ENCODE peak calls at places on chromosomes 11 and 22, in eight cellular contexts. One of them, this sample, is unnamed.

GRCh38 chr22:45072322-45072903 is 62.6 kb upstream of the PHF21B start:
- DNase-seq in left ventricle myocardium inferior: no peak
- DNase-seq in effector memory CD4-positive, alpha-beta T cell: no peak
- DNase-seq in CD4-positive, alpha-beta memory T cell: no peak
- DNase-seq in heart right ventricle: no peak
- DNase-seq in right atrium auricular region: no peak
- DNase-seq in psoas muscle: no peak
- DNase-seq in vagina: no peak
- DNase-seq in this sample: no peak

GRCh38 chr11:4454031-4454430 is 4.9 kb downstream of the OR52K2 start:
- DNase-seq in psoas muscle: no peak
- DNase-seq in left ventricle myocardium inferior: no peak
- DNase-seq in right atrium auricular region: no peak
- DNase-seq in heart right ventricle: no peak
- DNase-seq in effector memory CD4-positive, alpha-beta T cell: no peak
- DNase-seq in vagina: no peak
- DNase-seq in CD4-positive, alpha-beta memory T cell: no peak
- DNase-seq in this sample: no peak

GRCh38 chr11:106457727-106458126 is 380.3 kb downstream of the AASDHPPT start:
- DNase-seq in heart right ventricle: no peak
- DNase-seq in left ventricle myocardium inferior: no peak
- DNase-seq in vagina: no peak
- DNase-seq in effector memory CD4-positive, alpha-beta T cell: no peak
- DNase-seq in psoas muscle: no peak
- DNase-seq in right atrium auricular region: no peak
- DNase-seq in CD4-positive, alpha-beta memory T cell: no peak
- DNase-seq in this sample: no peak

GRCh38 chr11:35418282-35418846 is 994 bp downstream of the SLC1A2 start:
- DNase-seq in psoas muscle: no peak
- DNase-seq in heart right ventricle: no peak
- DNase-seq in left ventricle myocardium inferior: no peak
- DNase-seq in right atrium auricular region: no peak
- DNase-seq in CD4-positive, alpha-beta memory T cell: no peak
- DNase-seq in vagina: no peak
- DNase-seq in effector memory CD4-positive, alpha-beta T cell: no peak
- DNase-seq in this sample: no peak

GRCh38 chr22:48953830-48954229 is 873.8 kb downstream of the BRD1 start:
- DNase-seq in vagina: peak; percentile 54
- DNase-seq in psoas muscle: no peak
- DNase-seq in effector memory CD4-positive, alpha-beta T cell: no peak
- DNase-seq in heart right ventricle: no peak
- DNase-seq in left ventricle myocardium inferior: no peak
- DNase-seq in right atrium auricular region: peak; percentile 16
- DNase-seq in CD4-positive, alpha-beta memory T cell: no peak
- DNase-seq in this sample: no peak

GRCh38 chr22:43262990-43263644 is 76.2 kb upstream of the TTLL12 start:
- DNase-seq in heart right ventricle: no peak
- DNase-seq in psoas muscle: no peak
- DNase-seq in CD4-positive, alpha-beta memory T cell: peak; percentile 25
- DNase-seq in vagina: no peak
- DNase-seq in left ventricle myocardium inferior: peak; percentile 27
- DNase-seq in effector memory CD4-positive, alpha-beta T cell: peak; percentile 31
- DNase-seq in right atrium auricular region: no peak
- DNase-seq in this sample: peak; percentile 22

GRCh38 chr11:45405916-45406670 is 120.0 kb upstream of the SYT13 start:
- DNase-seq in vagina: no peak
- DNase-seq in right atrium auricular region: no peak
- DNase-seq in CD4-positive, alpha-beta memory T cell: no peak
- DNase-seq in left ventricle myocardium inferior: no peak
- DNase-seq in effector memory CD4-positive, alpha-beta T cell: no peak
- DNase-seq in heart right ventricle: no peak
- DNase-seq in psoas muscle: no peak
- DNase-seq in this sample: no peak

GRCh38 chr11:9758676-9759518 is 95.0 kb downstream of the SWAP70 start:
- DNase-seq in effector memory CD4-positive, alpha-beta T cell: peak; percentile 32
- DNase-seq in CD4-positive, alpha-beta memory T cell: peak; percentile 29
- DNase-seq in right atrium auricular region: peak; percentile 88
- DNase-seq in heart right ventricle: peak; percentile 89
- DNase-seq in psoas muscle: peak; percentile 92
- DNase-seq in left ventricle myocardium inferior: peak; percentile 90
- DNase-seq in vagina: no peak
- DNase-seq in this sample: peak; percentile 38

GRCh38 chr11:94658386-94658785 is 91.2 kb downstream of the PIWIL4 start:
- DNase-seq in effector memory CD4-positive, alpha-beta T cell: no peak
- DNase-seq in psoas muscle: no peak
- DNase-seq in right atrium auricular region: no peak
- DNase-seq in left ventricle myocardium inferior: peak; percentile 37
- DNase-seq in CD4-positive, alpha-beta memory T cell: no peak
- DNase-seq in heart right ventricle: peak; percentile 31
- DNase-seq in vagina: no peak
- DNase-seq in this sample: no peak

GRCh38 chr11:113896156-113896879 is 8.3 kb upstream of the HTR3B start:
- DNase-seq in right atrium auricular region: peak; percentile 66
- DNase-seq in left ventricle myocardium inferior: no peak
- DNase-seq in CD4-positive, alpha-beta memory T cell: no peak
- DNase-seq in heart right ventricle: no peak
- DNase-seq in vagina: no peak
- DNase-seq in effector memory CD4-positive, alpha-beta T cell: no peak
- DNase-seq in psoas muscle: no peak
- DNase-seq in this sample: peak; percentile 45

GRCh38 chr11:125918140-125918840 is 14.0 kb downstream of the DDX25 start:
- DNase-seq in CD4-positive, alpha-beta memory T cell: no peak
- DNase-seq in effector memory CD4-positive, alpha-beta T cell: no peak
- DNase-seq in vagina: peak; percentile 77
- DNase-seq in right atrium auricular region: no peak
- DNase-seq in heart right ventricle: no peak
- DNase-seq in left ventricle myocardium inferior: no peak
- DNase-seq in psoas muscle: no peak
- DNase-seq in this sample: no peak
- H3K27me3 ChIP-seq in CD4-positive, alpha-beta memory T cell: no peaks in the 10 kb centered on the region
- H3K27me3 ChIP-seq in effector memory CD4-positive, alpha-beta T cell: no peaks in the 10 kb centered on the region
- H3K27me3 ChIP-seq in vagina: no peaks in the 10 kb centered on the region
- H3K27me3 ChIP-seq in right atrium auricular region: no peaks in the 10 kb centered on the region
- H3K27me3 ChIP-seq in heart right ventricle: peaks cover 28% of the 10 kb centered on the region
- H3K27me3 ChIP-seq in left ventricle myocardium inferior: peaks cover 64% of the 10 kb centered on the region
- H3K27me3 ChIP-seq in psoas muscle: no peaks in the 10 kb centered on the region
- H3K27me3 ChIP-seq in this sample: peaks cover 20% of the 10 kb centered on the region

DNA sequence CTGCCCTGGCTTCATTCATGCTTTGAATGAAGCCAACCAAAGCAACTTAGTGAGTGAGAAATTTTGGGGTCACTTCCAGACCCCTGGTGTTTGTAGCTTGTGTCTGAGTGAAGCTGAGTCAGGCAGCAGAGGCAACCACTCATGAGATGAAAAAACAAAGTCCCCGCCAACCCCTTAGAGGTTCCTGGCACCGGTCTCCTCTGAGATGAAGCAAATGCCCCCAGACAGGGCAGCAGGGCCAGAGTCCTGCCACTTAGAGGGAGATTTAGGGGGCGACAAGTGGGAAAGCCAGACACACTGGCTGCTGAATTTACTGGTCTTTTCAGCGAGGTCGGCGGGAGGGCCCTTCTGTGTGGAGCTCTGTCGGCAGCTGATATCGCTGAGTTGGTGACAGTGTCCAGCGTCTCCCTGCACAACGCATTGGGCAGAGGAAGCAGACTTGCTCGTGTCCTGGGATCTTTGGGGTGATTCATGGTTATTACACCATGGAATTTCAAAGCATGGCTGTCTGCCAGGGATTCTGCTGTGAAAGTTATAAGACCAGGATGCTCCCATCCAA is 482.6 kb downstream of the MIAT start:
- DNase-seq in vagina: no peak
- DNase-seq in CD4-positive, alpha-beta memory T cell: no peak
- DNase-seq in left ventricle myocardium inferior: no peak
- DNase-seq in right atrium auricular region: peak; percentile 78
- DNase-seq in heart right ventricle: no peak
- DNase-seq in effector memory CD4-positive, alpha-beta T cell: no peak
- DNase-seq in psoas muscle: no peak
- DNase-seq in this sample: no peak
- H3K4me1 ChIP-seq in vagina: peaks cover 1% of the 10 kb centered on the region
- H3K4me1 ChIP-seq in CD4-positive, alpha-beta memory T cell: no peaks in the 10 kb centered on the region
- H3K4me1 ChIP-seq in left ventricle myocardium inferior: no peaks in the 10 kb centered on the region
- H3K4me1 ChIP-seq in right atrium auricular region: no peaks in the 10 kb centered on the region
- H3K4me1 ChIP-seq in heart right ventricle: no peaks in the 10 kb centered on the region
- H3K4me1 ChIP-seq in effector memory CD4-positive, alpha-beta T cell: no peaks in the 10 kb centered on the region
- H3K4me1 ChIP-seq in psoas muscle: no peaks in the 10 kb centered on the region
- H3K4me1 ChIP-seq in this sample: no peaks in the 10 kb centered on the region

GRCh38 chr22:30266445-30267381 is at the start of gene OSM:
- DNase-seq in left ventricle myocardium inferior: peak; percentile 66
- DNase-seq in psoas muscle: peak; percentile 83
- DNase-seq in right atrium auricular region: peak; percentile 71
- DNase-seq in heart right ventricle: peak; percentile 70
- DNase-seq in vagina: no peak
- DNase-seq in effector memory CD4-positive, alpha-beta T cell: peak; percentile 66
- DNase-seq in CD4-positive, alpha-beta memory T cell: peak; percentile 71
- DNase-seq in this sample: peak; percentile 94
- H3K4me3 ChIP-seq in left ventricle myocardium inferior: peak within 1 kb of the TSS; percentile 44
- H3K4me3 ChIP-seq in psoas muscle: peak within 1 kb of the TSS; percentile 43
- H3K4me3 ChIP-seq in right atrium auricular region: peak within 1 kb of the TSS; percentile 26
- H3K4me3 ChIP-seq in heart right ventricle: peak within 1 kb of the TSS; percentile 64
- H3K4me3 ChIP-seq in vagina: peak within 1 kb of the TSS; percentile 28
- H3K4me3 ChIP-seq in effector memory CD4-positive, alpha-beta T cell: peak within 1 kb of the TSS; percentile 67
- H3K4me3 ChIP-seq in CD4-positive, alpha-beta memory T cell: peak within 1 kb of the TSS; percentile 85
- H3K4me3 ChIP-seq in this sample: peak within 1 kb of the TSS; percentile 83

DNA sequence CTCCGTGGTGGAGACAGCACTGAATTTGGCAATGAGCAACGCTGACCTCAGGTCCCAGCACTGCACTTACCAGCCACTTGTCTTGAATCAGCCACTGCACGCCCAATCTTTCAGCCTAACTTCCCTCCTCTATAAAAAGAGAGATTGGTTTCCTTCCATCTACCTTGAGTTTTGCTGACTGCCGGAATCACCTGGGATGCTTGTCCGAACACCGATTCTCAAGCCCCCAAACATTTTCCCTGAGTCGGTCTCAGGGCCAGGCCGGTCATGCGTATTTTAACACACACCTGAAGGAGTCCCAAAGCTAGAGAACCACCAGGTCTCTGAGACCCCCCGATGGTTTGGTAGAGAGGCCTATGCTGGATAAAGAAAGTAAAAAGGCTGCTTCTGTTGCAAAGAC is 131.5 kb downstream of the SPATA19 start:
- DNase-seq in vagina: peak; percentile 58
- DNase-seq in left ventricle myocardium inferior: no peak
- DNase-seq in effector memory CD4-positive, alpha-beta T cell: no peak
- DNase-seq in CD4-positive, alpha-beta memory T cell: no peak
- DNase-seq in heart right ventricle: no peak
- DNase-seq in psoas muscle: no peak
- DNase-seq in right atrium auricular region: no peak
- DNase-seq in this sample: no peak
- H3K27me3 ChIP-seq in vagina: no peaks in the 10 kb centered on the region
- H3K27me3 ChIP-seq in left ventricle myocardium inferior: peaks cover 9% of the 10 kb centered on the region
- H3K27me3 ChIP-seq in effector memory CD4-positive, alpha-beta T cell: no peaks in the 10 kb centered on the region
- H3K27me3 ChIP-seq in CD4-positive, alpha-beta memory T cell: no peaks in the 10 kb centered on the region
- H3K27me3 ChIP-seq in heart right ventricle: peaks cover 11% of the 10 kb centered on the region
- H3K27me3 ChIP-seq in psoas muscle: peaks cover 2% of the 10 kb centered on the region
- H3K27me3 ChIP-seq in right atrium auricular region: no peaks in the 10 kb centered on the region
- H3K27me3 ChIP-seq in this sample: no peaks in the 10 kb centered on the region

GRCh38 chr22:37559901-37560681 is at the start of gene CDC42EP1:
- DNase-seq in effector memory CD4-positive, alpha-beta T cell: no peak
- DNase-seq in psoas muscle: peak; percentile 75
- DNase-seq in left ventricle myocardium inferior: peak; percentile 65
- DNase-seq in right atrium auricular region: no peak
- DNase-seq in heart right ventricle: peak; percentile 72
- DNase-seq in CD4-positive, alpha-beta memory T cell: no peak
- DNase-seq in vagina: no peak
- DNase-seq in this sample: no peak
- H3K4me1 ChIP-seq in effector memory CD4-positive, alpha-beta T cell: peaks cover 22% of the 10 kb centered on the region
- H3K4me1 ChIP-seq in psoas muscle: peaks cover 19% of the 10 kb centered on the region
- H3K4me1 ChIP-seq in left ventricle myocardium inferior: peaks cover 85% of the 10 kb centered on the region
- H3K4me1 ChIP-seq in right atrium auricular region: peaks cover 69% of the 10 kb centered on the region
- H3K4me1 ChIP-seq in heart right ventricle: peaks cover 81% of the 10 kb centered on the region
- H3K4me1 ChIP-seq in CD4-positive, alpha-beta memory T cell: peaks cover 18% of the 10 kb centered on the region
- H3K4me1 ChIP-seq in vagina: peaks cover 62% of the 10 kb centered on the region
- H3K4me1 ChIP-seq in this sample: peaks cover 18% of the 10 kb centered on the region

GRCh38 chr11:57324154-57324885 is 432 bp downstream of the TNKS1BP1 start:
- DNase-seq in psoas muscle: peak; percentile 80
- DNase-seq in effector memory CD4-positive, alpha-beta T cell: no peak
- DNase-seq in vagina: no peak
- DNase-seq in left ventricle myocardium inferior: peak; percentile 53
- DNase-seq in heart right ventricle: peak; percentile 54
- DNase-seq in CD4-positive, alpha-beta memory T cell: no peak
- DNase-seq in right atrium auricular region: no peak
- DNase-seq in this sample: no peak

GRCh38 chr11:57323503-57324153 is 1.1 kb downstream of the TNKS1BP1 start:
- DNase-seq in heart right ventricle: no peak
- DNase-seq in left ventricle myocardium inferior: no peak
- DNase-seq in psoas muscle: peak; percentile 61
- DNase-seq in vagina: no peak
- DNase-seq in effector memory CD4-positive, alpha-beta T cell: no peak
- DNase-seq in right atrium auricular region: no peak
- DNase-seq in CD4-positive, alpha-beta memory T cell: no peak
- DNase-seq in this sample: no peak

GRCh38 chr11:57321996-57322880 is 2.5 kb downstream of the TNKS1BP1 start:
- DNase-seq in right atrium auricular region: peak; percentile 95
- DNase-seq in vagina: peak; percentile 99
- DNase-seq in effector memory CD4-positive, alpha-beta T cell: no peak
- DNase-seq in CD4-positive, alpha-beta memory T cell: no peak
- DNase-seq in psoas muscle: peak; percentile 94
- DNase-seq in heart right ventricle: peak; percentile 87
- DNase-seq in left ventricle myocardium inferior: peak; percentile 89
- DNase-seq in this sample: no peak

GRCh38 chr11:57321388-57321995 is 3.3 kb downstream of the TNKS1BP1 start:
- DNase-seq in vagina: no peak
- DNase-seq in psoas muscle: peak; percentile 63
- DNase-seq in effector memory CD4-positive, alpha-beta T cell: no peak
- DNase-seq in heart right ventricle: no peak
- DNase-seq in left ventricle myocardium inferior: no peak
- DNase-seq in CD4-positive, alpha-beta memory T cell: no peak
- DNase-seq in right atrium auricular region: no peak
- DNase-seq in this sample: no peak

DNA sequence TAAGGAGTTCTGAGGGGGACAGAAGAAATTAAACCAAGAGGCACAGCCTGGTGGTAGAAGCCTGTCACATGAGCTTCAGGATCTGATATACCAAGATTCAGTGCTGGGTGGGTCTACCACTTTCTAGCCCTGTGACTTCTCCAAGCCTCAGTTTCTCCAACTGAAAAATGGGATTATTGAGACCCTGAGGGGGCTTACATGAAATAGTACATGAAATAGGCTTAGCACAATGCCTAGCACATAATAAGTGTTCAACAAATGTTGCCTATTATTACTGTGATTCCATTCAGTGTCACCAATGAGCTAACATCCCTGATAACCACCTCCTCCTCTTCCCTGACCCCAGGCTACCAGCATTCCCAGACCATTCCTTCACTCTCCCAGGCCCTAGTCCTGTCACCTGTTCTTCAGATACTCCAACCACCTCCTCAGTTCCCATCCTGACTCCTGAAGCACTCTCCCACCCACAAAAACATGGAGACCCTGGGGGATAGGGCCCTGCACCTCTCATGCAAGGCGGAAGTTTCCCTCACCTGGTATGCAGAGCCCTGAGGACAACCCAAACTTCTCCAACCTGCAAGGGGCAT is 1.8 kb downstream of the TNKS1BP1 start:
- DNase-seq in vagina: no peak
- DNase-seq in effector memory CD4-positive, alpha-beta T cell: no peak
- DNase-seq in right atrium auricular region: no peak
- DNase-seq in left ventricle myocardium inferior: no peak
- DNase-seq in CD4-positive, alpha-beta memory T cell: no peak
- DNase-seq in psoas muscle: peak; percentile 36
- DNase-seq in heart right ventricle: no peak
- DNase-seq in this sample: no peak
- H3K4me3 ChIP-seq in vagina: peak overlapping the region; percentile 89
- H3K4me3 ChIP-seq in effector memory CD4-positive, alpha-beta T cell: no peak overlapping the region
- H3K4me3 ChIP-seq in right atrium auricular region: peak overlapping the region; percentile 86
- H3K4me3 ChIP-seq in left ventricle myocardium inferior: peak overlapping the region; percentile 86
- H3K4me3 ChIP-seq in CD4-positive, alpha-beta memory T cell: no peak overlapping the region
- H3K4me3 ChIP-seq in psoas muscle: peak overlapping the region; percentile 81
- H3K4me3 ChIP-seq in heart right ventricle: peak overlapping the region; percentile 73
- H3K4me3 ChIP-seq in this sample: no peak overlapping the region